ENCODE peak calls at places on chromosomes 5 and 9, in four cellular contexts. W, S, I and A are unnamed samples.

GRCh38 chr9:85421641-85422040 is 320.1 kb downstream of the AGTPBP1 start:
- DNase-seq in W (no peak), S (no peak), I (no peak), A (no peak)

GRCh38 chr9:19522558-19522957 is 113.7 kb downstream of the ACER2 start:
- DNase-seq in W (no peak), S (no peak), I (no peak), A (no peak)

GRCh38 chr5:69491838-69492390 is 676 bp upstream of the OCLN start:
- DNase-seq in W (no peak), S (no peak), I (no peak), A (no peak)

GRCh38 chr5:177335043-177335700 is 16.3 kb downstream of the LMAN2 start:
- DNase-seq in W (no peak), S (no peak), I (no peak), A (no peak)

GRCh38 chr5:93807860-93808259 is 66.5 kb upstream of the POU5F2 start:
- DNase-seq in W (no peak), S (no peak), I (no peak), A (no peak)

GRCh38 chr9:111525056-111525977 is at the start of gene ZNF483:
- DNase-seq in W (peak; percentile 92), S (peak; percentile 64), I (peak; percentile 57), A (no peak)

GRCh38 chr9:105515811-105516413 is 42.0 kb upstream of the FKTN start:
- DNase-seq in W (no peak), S (no peak), I (no peak), A (no peak)

GRCh38 chr5:144276034-144276822 is 105.6 kb downstream of the KCTD16 start:
- DNase-seq in W (no peak), S (no peak), I (no peak), A (no peak)

GRCh38 chr5:63553069-63553468 is 409.2 kb downstream of the HTR1A start:
- DNase-seq in W (no peak), S (no peak), I (no peak), A (no peak)

GRCh38 chr5:23139338-23140171 is 286.4 kb upstream of the CDH12 start:
- DNase-seq in W (no peak), S (no peak), I (peak; percentile 7), A (no peak)

GRCh38 chr5:14171621-14172020 is 28.5 kb downstream of the TRIO start:
- DNase-seq in W (no peak), S (no peak), I (no peak), A (no peak)

GRCh38 chr9:35236692-35237091 is 74.9 kb downstream of the UNC13B start:
- DNase-seq in W (no peak), S (no peak), I (no peak), A (no peak)

GRCh38 chr5:14148483-14148882 is 5.3 kb downstream of the TRIO start:
- DNase-seq in W (no peak), S (no peak), I (no peak), A (no peak)

GRCh38 chr5:5179597-5179996 is 39.5 kb downstream of the ADAMTS16 start:
- DNase-seq in W (no peak), S (no peak), I (no peak), A (no peak)

GRCh38 chr5:178576591-178577351 is 13.4 kb downstream of the COL23A1 start:
- DNase-seq in W (peak; percentile 72), S (no peak), I (no peak), A (no peak)

GRCh38 chr9:119092125-119092524 is 277.1 kb downstream of the BRINP1 start:
- DNase-seq in W (no peak), S (no peak), I (no peak), A (no peak)

GRCh38 chr9:88179080-88179521 is 40.8 kb upstream of the SPATA31C2 start:
- DNase-seq in W (no peak), S (no peak), I (no peak), A (no peak)

GRCh38 chr5:33235824-33236223 is 204.9 kb upstream of the TARS1 start:
- DNase-seq in W (no peak), S (no peak), I (no peak), A (no peak)

GRCh38 chr5:31193026-31193425 is 460 bp upstream of the CDH6 start:
- DNase-seq in W (no peak), S (no peak), I (no peak), A (no peak)

GRCh38 chr9:99034149-99034548 is 70.8 kb upstream of the TGFBR1 start:
- DNase-seq in W (no peak), S (no peak), I (no peak), A (no peak)

GRCh38 chr9:127549771-127550170 is 62.3 kb upstream of the STXBP1 start:
- DNase-seq in W (no peak), S (no peak), I (no peak), A (no peak)

GRCh38 chr5:159182691-159183090 is 26.7 kb downstream of the RNF145 start:
- DNase-seq in W (no peak), S (no peak), I (no peak), A (no peak)

GRCh38 chr9:35791321-35791921 is at the start of gene NPR2:
- DNase-seq in W (peak; percentile 72), S (no peak), I (peak; percentile 38), A (no peak)

GRCh38 chr9:76926324-76926731 is 20.4 kb upstream of the PRUNE2 start:
- DNase-seq in W (no peak), S (no peak), I (no peak), A (no peak)

GRCh38 chr5:76521240-76521758 is 101.9 kb downstream of the F2RL2 start:
- DNase-seq in W (no peak), S (no peak), I (no peak), A (no peak)

GRCh38 chr5:61162832-61163567 is 732 bp upstream of the SMIM15 start:
- DNase-seq in W (no peak), S (no peak), I (peak; percentile 13), A (no peak)

GRCh38 chr5:43316421-43316820 is 3.2 kb upstream of the HMGCS1 start:
- DNase-seq in W (no peak), S (no peak), I (no peak), A (no peak)

GRCh38 chr9:7089794-7090193 is 332.0 kb downstream of the KDM4C start:
- DNase-seq in W (no peak), S (no peak), I (no peak), A (no peak)

GRCh38 chr5:154368041-154368800 is 77.6 kb upstream of the SAP30L start:
- DNase-seq in W (no peak), S (no peak), I (no peak), A (no peak)

GRCh38 chr9:130770679-130771442 is 64.2 kb upstream of the ABL1 start:
- DNase-seq in W (no peak), S (no peak), I (no peak), A (no peak)

GRCh38 chr9:127575875-127576778 is 36.0 kb upstream of the STXBP1 start:
- DNase-seq in W (no peak), S (no peak), I (no peak), A (no peak)

GRCh38 chr5:17444496-17444895 is 53.5 kb upstream of the TAF11L2 start:
- DNase-seq in W (no peak), S (no peak), I (no peak), A (no peak)

GRCh38 chr9:12784461-12785250 is 9.8 kb downstream of the LURAP1L start:
- DNase-seq in W (no peak), S (no peak), I (no peak), A (no peak)

GRCh38 chr5:9927521-9927997 is 297.4 kb upstream of the TAS2R1 start:
- DNase-seq in W (no peak), S (no peak), I (no peak), A (no peak)

GRCh38 chr9:135879619-135880018 is 27.7 kb downstream of the CAMSAP1 start:
- DNase-seq in W (no peak), S (no peak), I (no peak), A (no peak)

GRCh38 chr5:77101298-77101697 is 14.2 kb upstream of the ZBED3 start:
- DNase-seq in W (no peak), S (no peak), I (no peak), A (no peak)

GRCh38 chr9:95360866-95361265 is 43.4 kb upstream of the FANCC start:
- DNase-seq in W (peak; percentile 28), S (no peak), I (no peak), A (no peak)
- TF ChIP-seq CTCF in W (no peak), S (no peak), I (no peak), A (no peak)

DNA sequence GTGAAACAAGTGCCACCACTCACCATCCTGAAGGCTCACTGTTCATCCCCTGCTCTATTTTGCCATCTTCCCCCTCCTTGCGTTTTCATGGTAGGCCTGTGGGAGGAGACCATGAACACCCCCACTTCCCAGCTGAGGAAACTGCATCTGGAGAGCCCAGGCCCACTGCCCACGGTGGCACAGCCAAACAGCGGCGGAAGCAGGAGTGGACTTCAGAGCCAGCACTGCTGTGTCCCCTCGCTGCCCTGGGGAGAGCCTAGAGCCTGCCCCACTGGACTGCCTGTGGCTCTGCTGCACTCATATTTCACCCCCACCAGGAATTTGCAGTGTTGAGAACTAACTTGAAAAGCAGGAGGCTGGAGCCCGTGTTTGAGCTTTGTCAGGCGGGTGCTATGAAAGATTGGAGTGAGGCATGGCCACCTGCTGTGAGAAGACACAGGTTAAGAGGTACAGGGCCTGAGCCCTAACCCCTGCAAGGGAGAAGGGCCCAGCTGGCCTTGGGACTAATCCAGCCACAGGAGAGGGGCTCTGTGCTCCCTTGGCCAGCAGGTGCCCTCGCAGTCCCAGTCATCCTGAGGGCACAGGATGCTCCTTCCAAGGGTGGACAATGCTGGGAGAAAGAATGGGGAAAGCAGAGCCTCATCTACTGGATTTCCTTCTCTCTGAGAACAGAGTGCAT is 79.0 kb downstream of the MACROH2A1 start:
- DNase-seq in W (no peak), S (no peak), I (no peak), A (peak; percentile 34)
- TF ChIP-seq CTCF in W (no peak), S (no peak), I (no peak), A (no peak)

GRCh38 chr5:138489705-138490104 is 24.4 kb downstream of the EGR1 start:
- DNase-seq in W (no peak), S (no peak), I (no peak), A (no peak)
- TF ChIP-seq CTCF in W (no peak), S (no peak), I (no peak), A (no peak)

DNA sequence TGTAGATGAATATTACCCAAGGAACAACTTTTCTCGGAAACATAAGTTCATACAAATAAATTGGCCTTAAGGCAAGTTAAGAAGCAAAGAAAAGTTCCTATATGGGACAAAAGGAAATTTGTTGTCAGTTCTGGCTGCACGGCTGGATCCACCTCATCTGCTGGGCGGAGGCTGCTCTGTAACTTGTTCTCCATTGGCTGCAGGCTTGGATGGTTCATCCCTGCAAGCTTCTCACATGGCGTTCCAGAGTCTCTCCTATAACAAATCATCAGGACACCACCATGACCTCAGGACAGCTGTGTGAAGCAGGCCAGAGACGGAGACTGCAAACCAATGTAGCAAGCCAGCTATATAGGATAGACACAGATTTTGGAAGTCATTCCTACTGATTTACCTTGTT is 81.4 kb upstream of the DAB2 start:
- DNase-seq in W (no peak), S (no peak), I (no peak), A (no peak)
- TF ChIP-seq CTCF in W (no peak), S (no peak), I (no peak), A (no peak)